ENCODE peak calls at places on chromosomes 13 and 19, in five cellular contexts. U is activated naive CD8-positive, alpha-beta T cell treated with anti-CD3 and anti-CD28 coated beads, Interleukin-2, amount 50 U/mL, for 24 hours; T is activated gamma-delta T cell treated with Interleukin-2 at 50 U/mL for 16 hours; Z is lower leg skin; H is stimulated activated CD4-positive, alpha-beta T cell treated with anti-CD3 and anti-CD28 coated beads, Interleukin-15, amount 100 ng/mL, for 48 hours. L is an unnamed sample.

GRCh38 chr19:41792513-41793413 is 3.6 kb upstream of the CEACAM3 start:
- DNase-seq in U (peak), T (peak), Z (no peak), H (peak), L (no peak)

GRCh38 chr13:93345642-93346220 is 119.1 kb downstream of the GPC6 start:
- DNase-seq in U (no peak), T (no peak), Z (no peak), H (no peak), L (no peak)

GRCh38 chr19:11745871-11746270 is 7.1 kb upstream of the ZNF823 start:
- DNase-seq in U (no peak), T (no peak), Z (no peak), H (no peak), L (no peak)

GRCh38 chr13:113527272-113527958 is 36.9 kb upstream of the DCUN1D2 start:
- DNase-seq in U (no peak), T (no peak), Z (peak), H (no peak), L (no peak)

GRCh38 chr19:4291200-4291732 is 10.9 kb downstream of the TMIGD2 start:
- DNase-seq in U (no peak), T (no peak), Z (no peak), H (no peak), L (no peak)

GRCh38 chr19:41870401-41870873 is 6.6 kb upstream of the CD79A start:
- DNase-seq in U (no peak), T (no peak), Z (no peak), H (no peak), L (no peak)

GRCh38 chr13:40664100-40665060 is 2.1 kb downstream of the FOXO1 start:
- DNase-seq in U (peak), T (peak), Z (peak), H (peak), L (peak)

GRCh38 chr13:85028035-85028434 is 771.2 kb downstream of the SLITRK6 start:
- DNase-seq in U (no peak), T (no peak), Z (no peak), H (no peak), L (no peak)

GRCh38 chr19:58042709-58043340 is 9.0 kb downstream of the ZSCAN1 start:
- DNase-seq in U (no peak), T (no peak), Z (no peak), H (no peak), L (no peak)

GRCh38 chr19:40449506-40449905 is 5.4 kb upstream of the SERTAD3 start:
- DNase-seq in U (no peak), T (no peak), Z (no peak), H (no peak), L (no peak)

GRCh38 chr19:7921302-7921954 is 1.3 kb downstream of the SNAPC2 start:
- DNase-seq in U (no peak), T (no peak), Z (no peak), H (no peak), L (no peak)

GRCh38 chr13:90686438-90686837 is 661.0 kb upstream of the MIR17HG start:
- DNase-seq in U (no peak), T (no peak), Z (no peak), H (no peak), L (no peak)

GRCh38 chr13:35995136-35995535 is 136.0 kb downstream of the DCLK1 start:
- DNase-seq in U (no peak), T (no peak), Z (no peak), H (no peak), L (no peak)

GRCh38 chr19:47518139-47518538 is 3.3 kb upstream of the NAPA start:
- DNase-seq in U (peak), T (peak), Z (no peak), H (no peak), L (no peak)

L was measured in gastrocnemius medialis.